ENCODE peak calls at places on chromosome X, in nine cellular contexts. Y, J, W, K, G, I, F, N and R are unnamed samples.

GRCh38 chrX:14039344-14039743 is 9.7 kb upstream of the GEMIN8 start:
- DNase-seq in Y (peak; percentile 75), J (no peak), W (peak; percentile 45), K (peak; percentile 57), G (peak; percentile 34), I (no peak), F (peak; percentile 44), N (peak; percentile 49), R (peak; percentile 53)

GRCh38 chrX:23803931-23804381 is 21.0 kb downstream of the SAT1 start:
- DNase-seq in Y (peak; percentile 97), J (no peak), W (peak; percentile 76), K (no peak), G (no peak), I (no peak), F (no peak), N (no peak), R (no peak)

GRCh38 chrX:29662759-29663503 is 552.4 kb upstream of the MAGEB2 start:
- DNase-seq in Y (peak; percentile 97), J (peak; percentile 59), W (peak; percentile 88), K (no peak), G (no peak), I (no peak), F (no peak), N (no peak), R (no peak)

GRCh38 chrX:153689654-153690465 is 2.1 kb downstream of the SLC6A8 start:
- DNase-seq in Y (peak; percentile 57), J (no peak), W (no peak), K (peak; percentile 34), G (peak; percentile 41), I (no peak), F (no peak), N (peak; percentile 69), R (no peak)

GRCh38 chrX:44483965-44484606 is 58.6 kb downstream of the FUNDC1 start:
- DNase-seq in Y (no peak), J (no peak), W (no peak), K (no peak), G (no peak), I (no peak), F (no peak), N (no peak), R (no peak)

GRCh38 chrX:16662402-16662801 is 12.4 kb downstream of the S100G start:
- DNase-seq in Y (no peak), J (no peak), W (no peak), K (no peak), G (no peak), I (no peak), F (no peak), N (no peak), R (no peak)

GRCh38 chrX:22674947-22675346 is 324.8 kb upstream of the DDX53 start:
- DNase-seq in Y (no peak), J (no peak), W (no peak), K (peak; percentile 3), G (no peak), I (no peak), F (no peak), N (no peak), R (no peak)

GRCh38 chrX:5031792-5032191 is 1196.9 kb downstream of the NLGN4X start:
- DNase-seq in Y (no peak), J (no peak), W (no peak), K (no peak), G (no peak), I (no peak), F (no peak), N (no peak), R (no peak)

GRCh38 chrX:84748965-84749656 is 246.9 kb upstream of the HDX start:
- DNase-seq in Y (no peak), J (no peak), W (no peak), K (no peak), G (no peak), I (no peak), F (no peak), N (no peak), R (no peak)

GRCh38 chrX:54776987-54777672 is 20.9 kb downstream of the ITIH6 start:
- DNase-seq in Y (no peak), J (no peak), W (no peak), K (no peak), G (no peak), I (no peak), F (no peak), N (no peak), R (no peak)

GRCh38 chrX:154719132-154719675 is 31.7 kb downstream of the GAB3 start:
- DNase-seq in Y (peak; percentile 82), J (no peak), W (peak; percentile 72), K (no peak), G (no peak), I (no peak), F (no peak), N (no peak), R (no peak)

GRCh38 chrX:155662297-155662696 is 49.5 kb upstream of the TMLHE start:
- DNase-seq in Y (peak; percentile 11), J (no peak), W (no peak), K (peak; percentile 26), G (no peak), I (no peak), F (no peak), N (no peak), R (no peak)

GRCh38 chrX:65821721-65822496 is 154.5 kb downstream of the MSN start:
- DNase-seq in Y (peak; percentile 6), J (no peak), W (no peak), K (no peak), G (peak; percentile 3), I (no peak), F (no peak), N (no peak), R (peak; percentile 5)

GRCh38 chrX:40068048-40068447 is 29.7 kb downstream of the BCOR start:
- DNase-seq in Y (peak; percentile 29), J (no peak), W (peak; percentile 11), K (no peak), G (no peak), I (no peak), F (no peak), N (no peak), R (no peak)
- TF ChIP-seq CTCF in Y (no peak), J (no peak), W (no peak), K (no peak), G (no peak), I (peak; percentile 12), F (no peak), N (no peak), R (no peak)

GRCh38 chrX:150308041-150308440 is 55.1 kb upstream of the MAMLD1 start:
- DNase-seq in Y (no peak), J (no peak), W (no peak), K (no peak), G (no peak), I (peak; percentile 23), F (no peak), N (no peak), R (no peak)
- TF ChIP-seq CTCF in Y (no peak), J (no peak), W (no peak), K (no peak), G (no peak), I (no peak), F (no peak), N (no peak), R (no peak)

DNA sequence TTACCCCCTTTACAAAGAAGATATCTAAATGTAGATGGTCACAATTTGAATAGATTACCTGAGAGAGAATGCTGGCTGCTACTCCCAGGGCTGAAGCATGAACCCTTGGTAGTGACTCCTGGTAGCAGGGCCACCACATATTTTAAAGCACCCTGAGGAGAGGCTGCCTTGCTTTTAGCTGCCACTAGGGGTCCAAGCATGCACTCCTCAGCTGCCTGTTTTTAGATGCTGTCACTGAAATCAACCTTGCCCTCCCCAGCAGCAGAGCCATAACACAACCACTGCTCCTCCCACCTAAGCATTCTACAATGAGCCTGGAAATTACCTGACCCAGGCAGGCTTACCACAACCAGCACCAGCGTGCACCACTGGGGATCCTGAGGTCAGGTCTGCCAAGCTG is 850.9 kb downstream of the FAM133A start:
- DNase-seq in Y (peak; percentile 10), J (no peak), W (no peak), K (no peak), G (no peak), I (no peak), F (no peak), N (no peak), R (no peak)
- TF ChIP-seq CTCF in Y (peak; percentile 12), J (no peak), W (no peak), K (peak; percentile 40), G (no peak), I (no peak), F (peak; percentile 12), N (peak; percentile 70), R (peak; percentile 32)

DNA sequence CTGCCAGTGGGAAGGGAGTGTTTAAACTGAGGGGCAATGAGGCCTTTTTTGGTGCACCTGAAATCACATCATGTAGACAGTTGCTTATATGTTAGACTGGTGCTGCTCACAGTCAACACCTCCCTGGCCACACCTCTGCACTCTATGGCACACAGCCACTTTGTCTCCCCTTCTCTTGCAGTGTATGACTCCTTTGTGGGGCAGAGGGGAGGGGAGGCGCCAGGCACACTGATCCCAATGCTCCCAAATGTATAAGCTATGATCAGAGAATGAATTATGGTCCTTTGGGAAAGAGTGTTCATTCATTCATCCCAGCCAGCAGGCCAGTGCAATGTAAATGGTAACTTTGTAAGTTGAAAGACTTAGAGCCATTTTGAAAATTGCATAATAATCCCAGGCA is 4.6 kb upstream of the GPC3 start:
- DNase-seq in Y (no peak), J (no peak), W (no peak), K (peak; percentile 13), G (no peak), I (no peak), F (no peak), N (no peak), R (no peak)
- TF ChIP-seq CTCF in Y (no peak), J (no peak), W (no peak), K (no peak), G (no peak), I (no peak), F (no peak), N (no peak), R (no peak)